ENCODE peak calls at places on chromosomes 4 and X, in four cellular contexts. U, K, R and L are unnamed samples.

GRCh38 chr4:152981842-152982241 is 45.7 kb downstream of the FHDC1 start:
- DNase-seq in U (no peak), K (no peak), R (no peak), L (no peak)

GRCh38 chrX:148914783-148915182 is 414.4 kb downstream of the AFF2 start:
- DNase-seq in U (no peak), K (no peak), R (no peak), L (no peak)

GRCh38 chr4:74121643-74122579 is 22.9 kb upstream of the CXCL2 start:
- DNase-seq in U (no peak), K (no peak), R (no peak), L (no peak)

GRCh38 chr4:105994061-105994460 is 98.8 kb downstream of the NPNT start:
- DNase-seq in U (no peak), K (no peak), R (no peak), L (no peak)

GRCh38 chrX:54447461-54447860 is 7.3 kb downstream of the TSR2 start:
- DNase-seq in U (no peak), K (no peak), R (no peak), L (no peak)

GRCh38 chr4:143353797-143354196 is 17.1 kb downstream of the GAB1 start:
- DNase-seq in U (no peak), K (no peak), R (no peak), L (no peak)

GRCh38 chr4:74990276-74990675 is 57.4 kb downstream of the PARM1 start:
- DNase-seq in U (no peak), K (no peak), R (no peak), L (no peak)

GRCh38 chr4:54055494-54055893 is 8.9 kb downstream of the CHIC2 start:
- DNase-seq in U (no peak), K (no peak), R (no peak), L (no peak)

GRCh38 chr4:146329042-146329716 is 114.8 kb downstream of the REELD1 start:
- DNase-seq in U (no peak), K (no peak), R (no peak), L (peak; percentile 81)

GRCh38 chr4:140004580-140005314 is 149.2 kb downstream of the MAML3 start:
- DNase-seq in U (no peak), K (peak; percentile 39), R (peak; percentile 53), L (peak; percentile 59)

GRCh38 chrX:38882894-38883620 is 81.8 kb downstream of the MID1IP1 start:
- DNase-seq in U (no peak), K (no peak), R (no peak), L (peak; percentile 87)